ENCODE peak calls at places on chromosomes 2 and 18, in eight cellular contexts. V is psoas muscle, W is AG10803, T is stomach, R is BE2C, O is dorsolateral prefrontal cortex, F is fibroblast of mammary gland, H is fibroblast of the aortic adventitia. I is an unnamed sample.

GRCh38 chr2:55861733-55862132 is 61.8 kb downstream of the EFEMP1 start:
- DNase-seq in R (no peak), V (no peak), O (no peak), H (no peak), T (no peak), W (peak), F (peak), I (peak)

GRCh38 chr2:85503611-85504433 is 35.1 kb upstream of the MAT2A start:
- DNase-seq in F (peak), W (peak), R (peak), T (no peak), H (peak), O (no peak), V (peak), I (peak)

GRCh38 chr2:205170399-205170798 is 511.9 kb upstream of the NRP2 start:
- DNase-seq in R (peak), W (no peak), V (no peak), T (no peak), F (no peak), H (no peak), O (no peak), I (no peak)

GRCh38 chr2:159185401-159186130 is 100.9 kb downstream of the WDSUB1 start:
- DNase-seq in O (no peak), H (peak), F (peak), T (no peak), W (peak), R (peak), V (no peak), I (peak)

GRCh38 chr2:222753251-222753824 is 81.9 kb downstream of the MOGAT1 start:
- DNase-seq in H (peak), O (no peak), W (peak), F (peak), T (no peak), V (no peak), R (no peak), I (peak)

GRCh38 chr2:119341684-119342083 is 24.9 kb downstream of the C2orf76 start:
- DNase-seq in W (no peak), V (no peak), H (no peak), T (no peak), F (no peak), O (no peak), R (no peak), I (no peak)

GRCh38 chr2:38498039-38498438 is 104.7 kb downstream of the HNRNPLL start:
- DNase-seq in T (no peak), V (no peak), O (no peak), R (no peak), F (no peak), W (no peak), H (no peak), I (no peak)

GRCh38 chr2:85865539-85866164 is 23.1 kb downstream of the ST3GAL5 start:
- DNase-seq in O (no peak), W (no peak), F (no peak), T (no peak), V (no peak), H (peak), R (no peak), I (no peak)

GRCh38 chr2:105797298-105797819 is 52.6 kb downstream of the NCK2 start:
- DNase-seq in F (peak), V (no peak), R (no peak), O (no peak), H (peak), W (peak), T (no peak), I (peak)

GRCh38 chr2:20050104-20050711 is 1.2 kb downstream of the LAPTM4A start:
- DNase-seq in R (no peak), F (peak), H (peak), O (no peak), W (peak), V (no peak), T (no peak), I (peak)

GRCh38 chr2:74902281-74902860 is 56.1 kb upstream of the POLE4 start:
- DNase-seq in R (no peak), W (no peak), V (no peak), T (no peak), F (no peak), O (no peak), H (no peak), I (no peak)

GRCh38 chr2:236960516-236960915 is 125.2 kb upstream of the COPS8 start:
- DNase-seq in V (no peak), H (no peak), O (no peak), F (no peak), T (peak), W (no peak), R (no peak), I (no peak)

GRCh38 chr18:32695534-32695933 is 77.3 kb downstream of the KLHL14 start:
- DNase-seq in F (no peak), W (no peak), R (no peak), O (no peak), H (no peak), V (no peak), T (no peak), I (no peak)

GRCh38 chr18:4096501-4096900 is 358.6 kb downstream of the DLGAP1 start:
- DNase-seq in W (peak), T (no peak), H (peak), F (peak), R (no peak), V (no peak), O (no peak), I (peak)

GRCh38 chr2:70685771-70686171 is 82.2 kb downstream of the ADD2 start:
- DNase-seq in H (no peak), W (peak), F (no peak), R (no peak), O (no peak), V (no peak), T (peak), I (no peak)

DNA sequence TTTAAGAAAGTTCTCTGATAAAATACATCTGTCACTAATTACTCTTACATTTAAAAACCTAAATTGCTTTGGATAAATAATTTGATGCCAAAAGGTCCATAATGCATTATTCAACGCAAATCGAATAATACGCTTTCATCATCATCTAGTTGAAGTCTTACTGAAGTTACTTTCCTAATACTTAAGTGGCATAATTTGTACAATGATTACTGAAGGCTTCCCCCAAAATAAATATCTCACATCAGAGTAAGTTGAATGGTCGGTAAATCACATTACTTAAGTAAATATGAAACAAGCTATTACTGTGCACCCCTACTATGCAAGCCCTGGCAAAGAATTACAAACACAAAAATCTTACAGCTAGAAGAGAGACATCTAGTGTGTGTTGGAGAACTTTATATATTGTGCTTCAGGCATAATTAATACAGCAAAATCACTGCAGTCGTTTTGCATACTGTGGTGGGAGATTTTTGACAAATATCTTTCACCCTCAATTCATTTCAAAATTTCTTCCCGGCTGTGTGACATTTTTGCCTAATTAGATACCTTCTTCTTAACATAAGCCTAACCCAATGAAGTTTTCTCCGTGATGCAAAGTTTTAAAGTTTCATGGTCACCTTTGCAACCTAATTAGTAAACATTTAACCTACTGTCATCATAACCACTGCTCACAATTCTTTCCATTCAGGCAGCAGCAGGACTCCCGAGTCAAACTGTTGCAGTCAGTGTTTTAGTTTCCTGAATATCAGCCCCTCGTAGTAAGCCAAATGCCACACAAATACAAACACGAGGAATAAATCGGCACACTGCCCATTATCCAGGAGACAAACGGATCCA is 106.0 kb upstream of the KCTD1 start:
- DNase-seq in O (no peak), T (no peak), V (no peak), H (no peak), W (no peak), R (no peak), F (no peak), I (no peak)
- TF ChIP-seq CTCF in O (no peak), T (no peak), V (no peak), H (no peak), W (no peak), R (no peak), F (no peak), I (no peak)

DNA sequence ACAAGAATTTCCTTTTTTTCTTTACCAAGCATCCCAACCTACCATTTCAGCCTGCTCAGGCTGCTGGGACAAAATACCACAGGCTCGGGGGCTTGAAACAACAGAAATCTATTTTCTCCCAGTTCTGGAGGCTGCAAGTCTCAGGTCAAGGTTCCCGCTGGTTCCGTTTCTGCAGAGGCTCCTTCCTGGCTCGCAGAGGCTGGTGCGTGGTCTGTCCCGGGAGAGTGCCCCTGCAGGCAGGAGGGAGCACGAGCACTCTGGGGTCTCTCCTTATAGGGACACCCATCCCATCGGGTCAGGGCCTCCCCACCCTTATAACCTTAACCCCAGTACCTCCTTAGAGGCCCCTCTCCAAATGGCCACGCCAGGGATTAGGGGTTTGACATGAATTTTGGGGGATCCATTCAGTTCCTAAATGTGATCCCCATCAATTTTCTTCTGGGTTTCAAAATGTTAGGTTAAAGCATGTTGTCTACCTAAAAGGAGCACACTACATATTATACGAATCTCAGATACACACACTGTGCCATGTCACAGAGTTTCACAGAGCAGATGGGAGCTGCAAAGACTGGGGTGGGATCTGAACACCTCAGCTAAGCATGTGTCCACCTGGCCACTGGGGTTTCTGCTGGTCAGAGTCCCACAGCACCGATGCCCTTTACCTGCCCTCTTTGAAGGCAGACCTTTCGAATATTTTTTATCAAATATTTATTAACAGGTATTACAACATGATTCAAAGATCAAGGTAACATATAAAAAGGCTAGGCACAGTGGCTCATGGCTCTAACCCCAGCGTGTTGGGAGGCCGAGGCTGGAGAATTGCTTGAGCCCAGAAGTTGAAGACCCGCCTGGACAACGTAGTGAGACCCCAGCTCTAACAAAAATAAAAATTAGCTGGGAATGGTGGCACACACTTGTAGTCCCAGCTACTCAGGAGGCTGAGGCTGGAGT is 17.6 kb upstream of the ADI1 start:
- DNase-seq in W (peak), V (peak), F (peak), R (peak), O (no peak), H (peak), T (no peak), I (peak)
- H3K4me3 ChIP-seq in W (peak), V (peak), F (peak), R (peak), O (peak), H (peak), T (peak), I (peak)

GRCh38 chr18:59765343-59765742 is 68.1 kb upstream of the CCBE1 start:
- DNase-seq in W (no peak), R (no peak), T (no peak), O (no peak), F (no peak), H (no peak), V (no peak), I (no peak)
- TF ChIP-seq CTCF in W (no peak), R (no peak), T (no peak), O (no peak), F (no peak), H (no peak), V (no peak), I (no peak)

DNA sequence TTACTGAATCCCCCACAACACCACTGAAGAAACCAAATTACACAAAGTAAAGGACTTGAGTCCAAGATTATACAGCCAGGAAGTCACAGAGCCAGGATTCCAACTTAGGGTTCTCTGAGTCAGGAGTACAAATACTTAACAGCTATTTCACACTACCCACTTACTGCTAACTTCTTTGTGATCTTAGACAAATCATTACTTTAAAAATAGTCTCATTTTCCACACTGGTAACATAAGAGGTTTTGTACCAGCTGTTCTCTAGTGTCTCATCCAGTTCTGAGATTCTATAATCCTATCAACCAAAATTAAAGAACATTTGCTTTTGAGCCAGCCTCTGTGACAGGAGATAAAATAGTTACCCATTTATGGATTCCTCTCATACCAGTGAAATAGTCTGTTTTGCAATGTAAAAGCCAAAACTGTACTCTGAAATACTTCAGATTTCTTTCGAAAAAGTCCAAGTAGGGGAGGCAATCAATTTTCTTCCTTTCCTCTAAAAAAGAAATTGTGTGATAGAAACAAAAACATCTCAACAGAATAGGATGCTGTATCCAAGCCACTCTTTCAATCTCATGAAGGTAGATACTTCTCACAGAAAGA is 157.6 kb downstream of the LRATD1 start:
- DNase-seq in O (no peak), W (peak), T (no peak), V (no peak), H (no peak), R (no peak), F (peak), I (no peak)
- H3K4me3 ChIP-seq in O (no peak), W (no peak), T (no peak), V (no peak), H (no peak), R (no peak), F (no peak), I (no peak)

DNA sequence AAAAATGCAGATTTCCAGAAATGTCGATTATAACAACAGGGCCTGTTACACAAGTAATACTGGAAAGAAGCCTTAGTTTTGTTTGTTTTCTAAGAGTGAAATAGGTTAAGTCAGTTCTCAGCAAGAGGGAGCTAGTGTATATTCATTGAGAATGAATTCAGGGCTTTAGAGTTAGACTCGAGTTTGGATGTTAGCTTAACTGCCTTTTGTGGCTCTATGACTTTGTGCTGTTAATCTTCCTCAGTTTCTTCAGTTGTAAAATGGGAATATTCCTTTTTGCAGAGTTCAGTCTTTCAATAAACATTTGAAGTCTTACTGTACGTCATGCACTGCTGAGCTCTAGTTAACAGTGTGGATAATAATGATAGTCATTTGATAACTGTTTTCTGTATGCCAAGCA is 989 bp downstream of the NDUFV2 start:
- DNase-seq in T (no peak), H (peak), W (peak), V (no peak), O (no peak), F (peak), R (no peak), I (peak)
- TF ChIP-seq CTCF in T (peak), H (peak), W (peak), V (peak), O (no peak), F (peak), R (no peak), I (peak)

GRCh38 chr2:28565033-28565432 is 69.2 kb downstream of the PLB1 start:
- DNase-seq in T (no peak), O (no peak), R (no peak), V (no peak), H (no peak), W (no peak), F (no peak), I (no peak)

GRCh38 chr2:28567076-28567471 is 71.2 kb downstream of the PLB1 start:
- DNase-seq in R (peak), T (no peak), V (no peak), F (no peak), H (no peak), O (no peak), W (no peak), I (no peak)

GRCh38 chr2:28566441-28567075 is 70.7 kb downstream of the PLB1 start:
- DNase-seq in V (peak), W (peak), H (peak), F (peak), O (peak), T (peak), R (peak), I (peak)

GRCh38 chr2:28564346-28564745 is 68.5 kb downstream of the PLB1 start:
- DNase-seq in V (no peak), H (no peak), F (no peak), R (no peak), T (no peak), O (no peak), W (no peak), I (no peak)

DNA sequence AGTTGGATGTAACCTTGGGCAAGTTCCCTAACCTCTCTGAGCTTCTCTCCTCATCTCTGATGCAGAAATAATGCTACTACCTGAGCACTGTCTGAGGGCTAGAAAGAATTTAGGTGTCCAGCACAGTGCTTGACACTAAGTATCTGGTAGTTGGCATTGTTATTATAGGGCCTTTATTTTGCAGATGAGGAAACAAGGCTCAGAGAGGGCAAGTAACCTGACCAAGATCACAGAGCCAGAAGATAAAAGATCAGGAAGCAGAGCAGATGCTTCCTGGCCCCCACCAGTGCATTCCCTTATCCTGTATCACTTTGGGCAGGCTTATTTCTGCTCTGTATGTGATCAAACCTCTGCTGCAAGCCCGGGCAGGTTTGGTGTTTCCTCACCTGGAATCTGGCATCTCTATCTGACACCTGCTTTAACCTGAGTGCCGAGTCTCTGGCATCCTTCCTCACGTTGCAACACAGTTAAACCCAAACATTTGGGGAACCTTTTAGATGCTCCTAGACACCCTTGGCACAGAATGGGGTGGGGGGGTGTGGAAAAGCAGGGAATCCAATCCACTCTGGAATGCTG is 69.9 kb downstream of the PLB1 start:
- DNase-seq in W (no peak), V (no peak), O (no peak), H (no peak), R (no peak), T (no peak), F (no peak), I (no peak)
- H3K4me3 ChIP-seq in W (peak), V (peak), O (no peak), H (no peak), R (peak), T (no peak), F (no peak), I (no peak)

DNA sequence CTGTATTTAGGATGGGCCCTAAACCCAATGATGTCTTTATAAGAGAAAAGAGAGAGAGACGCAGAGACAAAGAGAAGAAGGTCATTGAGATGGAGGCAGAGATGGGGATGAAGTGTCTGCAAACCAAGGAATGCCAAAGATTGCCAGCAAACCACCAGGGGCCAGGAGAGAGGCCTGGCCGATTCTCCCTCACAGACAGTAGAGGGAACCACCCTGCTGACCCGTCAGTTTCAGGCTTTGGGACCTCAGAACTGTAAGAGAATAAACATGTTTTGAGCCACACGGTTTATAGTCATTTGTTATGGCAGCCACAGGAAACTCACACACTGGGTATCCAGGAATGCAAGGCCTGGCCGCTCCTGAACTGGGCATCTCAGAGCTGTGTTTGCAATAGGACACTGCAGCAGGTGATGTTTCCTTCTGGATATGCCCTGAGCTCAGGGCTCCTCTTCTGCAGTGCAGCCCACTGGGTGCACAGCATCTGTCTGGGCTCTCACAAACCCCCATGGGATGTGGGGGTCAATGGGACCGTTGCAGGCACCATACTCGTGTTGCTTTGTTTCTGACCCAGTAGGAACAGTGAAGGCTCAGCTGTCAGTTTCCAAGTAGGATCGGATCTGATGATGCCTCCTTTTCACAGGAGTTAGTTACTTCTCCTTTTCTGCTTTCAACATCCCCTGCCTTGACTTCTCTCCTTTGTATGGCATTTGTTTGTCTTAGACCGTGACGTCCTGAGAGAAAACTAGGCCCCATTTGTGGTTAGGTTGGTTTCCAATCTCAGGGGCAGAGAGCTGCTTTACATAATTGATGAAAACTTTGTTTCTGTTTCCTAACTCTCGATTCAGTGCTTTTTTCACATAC is 20.8 kb downstream of the PTPN18 start:
- DNase-seq in T (no peak), V (no peak), W (no peak), R (no peak), O (no peak), H (no peak), F (no peak), I (no peak)
- TF ChIP-seq CTCF in T (no peak), V (no peak), W (peak), R (no peak), O (no peak), H (peak), F (peak), I (peak)

I was measured in fibroblast of pulmonary artery.